ENCODE peak calls at places on chromosome 14, in five cellular contexts. R, P, E, H and T are unnamed samples.

GRCh38 chr14:104792101-104792884 is 3.3 kb downstream of the AKT1 start:
- DNase-seq in R (peak), P (no peak), E (no peak), H (no peak), T (no peak)

GRCh38 chr14:100109594-100109955 is 44.4 kb downstream of the EVL start:
- DNase-seq in R (no peak), P (no peak), E (no peak), H (no peak), T (no peak)

GRCh38 chr14:23831591-23831990 is 122.0 kb upstream of the DHRS4 start:
- DNase-seq in R (no peak), P (no peak), E (no peak), H (no peak), T (no peak)

GRCh38 chr14:91354221-91354916 is 63.3 kb downstream of the CCDC88C start:
- DNase-seq in R (no peak), P (no peak), E (no peak), H (no peak), T (no peak)

GRCh38 chr14:65040666-65041433 is 54.2 kb downstream of the FNTB start:
- DNase-seq in R (no peak), P (no peak), E (no peak), H (peak), T (no peak)

GRCh38 chr14:104436047-104436531 is 143.5 kb upstream of the C14orf180 start:
- DNase-seq in R (no peak), P (peak), E (peak), H (no peak), T (no peak)

GRCh38 chr14:54650331-54651017 is 83.5 kb downstream of the SAMD4A start:
- DNase-seq in R (no peak), P (peak), E (peak), H (no peak), T (no peak)

GRCh38 chr14:70779667-70780066 is 29.6 kb downstream of the MAP3K9 start:
- DNase-seq in R (no peak), P (no peak), E (no peak), H (no peak), T (no peak)

GRCh38 chr14:104434214-104435076 is 145.1 kb upstream of the C14orf180 start:
- DNase-seq in R (no peak), P (no peak), E (no peak), H (peak), T (no peak)

GRCh38 chr14:88473791-88474190 is 81.0 kb downstream of the PTPN21 start:
- DNase-seq in R (no peak), P (no peak), E (no peak), H (no peak), T (no peak)